ENCODE peak calls at places on chromosomes 1 and 21, in six cellular contexts. I is HL-60, L is A549, H is testis, W is neural progenitor cell, T is astrocyte. X is an unnamed sample.

GRCh38 chr1:60078182-60078581 is 4.6 kb upstream of the C1orf87 start:
- DNase-seq in T (peak), H (no peak), I (no peak), L (no peak), W (no peak), X (peak)

GRCh38 chr1:70353641-70354331 is 736 bp downstream of the ANKRD13C start:
- DNase-seq in L (peak), I (peak), W (peak), H (peak), T (peak), X (peak)

GRCh38 chr1:44713321-44713781 is 17.6 kb downstream of the RNU5D-1 start:
- DNase-seq in W (no peak), I (no peak), L (no peak), H (no peak), T (no peak), X (no peak)

GRCh38 chr1:20237646-20238045 is 51.3 kb upstream of the PLA2G2C start:
- DNase-seq in W (no peak), I (no peak), L (no peak), T (no peak), H (no peak), X (no peak)

GRCh38 chr1:63611231-63611630 is 18.0 kb downstream of the PGM1 start:
- DNase-seq in H (no peak), I (no peak), T (no peak), W (peak), L (no peak), X (no peak)

GRCh38 chr1:6794164-6794563 is 8.9 kb downstream of the CAMTA1 start:
- DNase-seq in W (peak), L (peak), H (no peak), T (no peak), I (no peak), X (peak)

GRCh38 chr1:216144661-216145450 is 278.4 kb downstream of the USH2A start:
- DNase-seq in I (no peak), T (no peak), W (no peak), H (no peak), L (no peak), X (no peak)

GRCh38 chr21:9839011-9839661 is 682.2 kb upstream of the TPTE start:
- DNase-seq in W (no peak), T (no peak), I (no peak), L (no peak), H (peak), X (no peak)

GRCh38 chr1:72122099-72122893 is 160.0 kb downstream of the NEGR1 start:
- DNase-seq in T (no peak), H (no peak), L (no peak), I (no peak), W (no peak), X (no peak)

GRCh38 chr1:71650126-71650525 is 569.3 kb upstream of the ZRANB2 start:
- DNase-seq in I (no peak), H (no peak), L (no peak), T (no peak), W (no peak), X (no peak)

DNA sequence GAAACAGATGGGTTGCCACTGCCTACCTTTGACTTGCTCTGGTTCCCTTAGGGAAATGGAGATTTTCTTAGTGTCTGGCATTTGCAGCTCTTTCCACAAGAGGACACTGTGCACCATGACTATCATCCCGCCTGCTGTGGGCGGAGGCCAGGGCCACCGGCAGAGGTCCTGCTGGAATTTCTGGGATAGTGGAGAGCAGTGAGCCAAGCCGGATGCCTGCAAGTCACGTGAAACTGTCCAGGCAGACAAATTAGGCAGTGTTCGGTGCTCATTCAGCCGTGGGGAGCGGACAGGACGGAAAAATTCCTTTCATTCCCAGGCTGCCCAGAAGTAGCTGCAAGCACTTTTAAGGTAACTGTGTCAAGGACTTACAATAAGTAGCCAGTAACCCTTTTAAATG is 43.4 kb downstream of the IGSF5 start:
- DNase-seq in H (peak), I (no peak), T (peak), W (peak), L (peak), X (peak)
- H3K4me3 ChIP-seq in H (no peak), I (no peak), T (peak), W (no peak), L (no peak), X (no peak)

DNA sequence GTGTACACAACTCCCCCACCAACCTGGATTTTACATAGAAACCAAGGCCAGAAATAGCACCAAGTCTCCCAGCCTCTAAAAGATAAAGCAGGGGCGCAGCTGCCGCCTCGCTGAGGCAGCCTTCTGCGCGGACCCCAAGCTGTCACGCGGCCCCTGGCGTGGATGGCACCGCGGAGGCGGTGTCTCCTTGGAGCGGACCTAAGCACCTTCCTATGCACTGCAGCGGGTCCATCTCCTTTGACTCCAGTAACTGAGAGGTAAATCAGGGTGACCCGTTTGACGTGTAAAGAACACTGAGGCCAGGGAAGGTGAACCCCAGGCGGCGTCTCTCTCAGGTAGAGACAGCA is 17.0 kb downstream of the ZNF697 start:
- DNase-seq in L (no peak), W (no peak), I (no peak), T (no peak), H (peak), X (no peak)
- H3K4me3 ChIP-seq in L (no peak), W (no peak), I (no peak), T (peak), H (no peak), X (no peak)

DNA sequence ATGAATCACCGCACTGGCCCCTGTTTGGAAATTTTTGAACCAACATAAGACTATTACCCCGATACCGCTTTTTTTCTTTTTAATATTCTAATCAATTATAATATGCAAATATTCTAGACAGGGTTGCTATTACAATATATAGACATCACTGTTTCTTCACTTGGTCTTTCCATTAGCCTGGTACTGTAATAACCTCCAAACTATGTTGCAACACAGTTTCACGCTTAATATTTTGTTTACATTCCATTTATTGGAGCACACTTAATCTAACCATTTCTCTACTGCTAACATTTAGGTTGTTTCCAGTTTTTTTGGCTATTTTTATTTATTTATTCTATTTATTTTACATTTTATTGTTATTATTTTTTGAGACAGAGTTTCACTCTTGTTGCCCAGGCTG is 17.6 kb upstream of the NID1 start:
- DNase-seq in T (no peak), L (no peak), W (no peak), I (no peak), H (no peak), X (no peak)
- H3K4me3 ChIP-seq in T (no peak), L (no peak), W (no peak), I (no peak), H (no peak), X (no peak)

GRCh38 chr1:111503585-111504060 is at the start of the genes ADORA3 and TMIGD3:
- DNase-seq in W (no peak), T (no peak), I (peak), L (no peak), H (no peak), X (no peak)
- H3K4me3 ChIP-seq in W (no peak), T (no peak), I (no peak), L (no peak), H (no peak), X (no peak)

DNA sequence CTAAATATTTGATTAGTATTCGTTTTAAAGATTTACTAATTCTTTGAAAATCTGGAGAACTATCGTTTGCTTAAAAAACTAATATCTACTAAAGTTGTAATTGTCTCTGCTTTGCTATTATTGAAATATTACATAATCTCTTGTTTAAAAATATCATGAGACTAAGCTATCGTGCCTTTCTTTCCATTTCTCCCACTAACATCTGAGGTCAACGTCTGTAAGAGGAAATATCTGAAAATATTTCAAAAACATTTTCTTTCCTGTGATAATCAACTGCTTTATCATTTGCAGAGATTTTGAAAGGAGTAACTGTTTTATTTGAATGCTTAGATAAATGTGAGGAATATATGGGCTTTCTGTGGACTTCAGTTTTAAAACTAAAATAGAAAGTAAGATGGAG is 694.1 kb downstream of the USP25 start:
- DNase-seq in I (no peak), T (no peak), W (no peak), H (no peak), L (no peak), X (no peak)
- H3K4me3 ChIP-seq in I (no peak), T (peak), W (no peak), H (peak), L (peak), X (no peak)

DNA sequence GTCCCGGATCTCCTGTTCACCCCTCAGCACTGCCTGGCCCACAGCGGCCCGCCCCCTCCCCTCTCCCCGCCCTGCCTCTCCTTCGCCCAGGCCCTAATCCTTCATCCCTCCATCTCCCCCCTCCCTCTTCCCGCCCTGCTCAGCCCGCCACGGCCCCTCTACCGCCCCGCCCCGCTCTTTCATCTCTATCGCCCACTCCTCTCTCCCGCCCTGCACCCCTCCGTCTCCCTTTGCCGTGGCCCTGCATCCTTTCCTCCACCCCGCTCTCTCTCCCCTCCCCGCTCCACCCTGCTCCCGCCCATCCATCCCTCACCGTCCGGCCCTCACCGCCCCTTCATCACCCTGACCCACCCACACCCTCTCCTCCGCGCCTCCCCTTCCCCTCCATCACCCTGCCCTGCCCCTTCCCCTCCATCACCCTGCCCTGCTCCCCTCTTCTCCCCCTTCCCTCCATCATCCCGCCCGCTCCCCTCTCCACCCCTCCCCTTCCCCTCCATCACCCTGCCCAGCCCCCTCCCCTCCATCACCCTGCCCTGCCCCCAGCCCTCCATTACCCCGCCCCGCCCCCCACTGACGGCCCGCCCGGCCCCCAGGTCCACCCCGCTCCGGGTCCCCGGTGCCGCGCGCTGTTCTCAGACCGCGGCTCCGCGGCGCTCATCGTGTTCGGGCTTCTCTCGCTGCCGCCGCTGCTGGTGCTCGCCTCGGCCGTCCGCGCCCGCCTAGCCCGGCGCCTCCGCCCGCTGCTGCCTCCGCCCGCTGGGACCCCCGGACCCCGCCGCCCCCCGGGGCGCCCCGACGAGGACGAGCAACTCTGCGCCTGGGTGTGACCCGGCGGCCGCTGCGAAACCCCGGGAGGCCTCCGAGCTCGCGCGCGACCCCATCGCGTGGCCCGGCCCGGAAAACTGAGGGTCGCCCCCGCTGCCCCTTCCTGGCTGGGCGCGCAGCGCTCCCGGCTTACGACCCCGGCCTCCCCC is 6.2 kb upstream of the ANKRD65 start:
- DNase-seq in T (no peak), H (no peak), I (no peak), L (no peak), W (peak), X (peak)
- H3K4me3 ChIP-seq in T (peak), H (peak), I (no peak), L (peak), W (peak), X (peak)

GRCh38 chr1:94093351-94093750 is 27.6 kb downstream of the ABCA4 start:
- DNase-seq in W (peak), L (no peak), I (no peak), H (no peak), T (no peak), X (no peak)

GRCh38 chr1:94094466-94095111 is 26.4 kb downstream of the ABCA4 start:
- DNase-seq in W (no peak), H (peak), T (peak), I (peak), L (no peak), X (no peak)

GRCh38 chr1:94095112-94095637 is 25.8 kb downstream of the ABCA4 start:
- DNase-seq in T (peak), I (no peak), L (no peak), W (no peak), H (peak), X (peak)

GRCh38 chr1:94092210-94092613 is 28.7 kb downstream of the ABCA4 start:
- DNase-seq in T (peak), H (no peak), L (no peak), W (no peak), I (no peak), X (no peak)

DNA sequence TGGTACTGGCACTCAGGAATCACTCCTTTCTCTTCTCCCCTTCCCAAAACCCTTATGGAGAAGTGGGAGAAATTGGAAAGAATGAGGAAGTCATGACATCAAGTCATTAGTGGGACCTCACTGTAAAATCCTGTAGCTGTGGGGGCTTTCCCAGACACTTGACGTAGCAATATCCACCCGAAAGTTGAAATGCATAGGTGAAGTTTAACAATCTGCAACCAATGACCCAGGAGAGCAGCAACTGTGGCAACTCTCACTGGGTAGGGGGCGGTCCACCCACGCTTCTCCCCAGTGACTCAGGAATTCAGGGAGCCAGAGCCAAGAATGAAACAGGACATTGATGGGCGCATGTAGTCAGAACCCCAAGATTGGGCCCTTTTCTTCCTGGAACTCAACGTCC is 27.0 kb downstream of the ABCA4 start:
- DNase-seq in T (peak), H (no peak), L (no peak), W (no peak), I (no peak), X (peak)
- H3K4me3 ChIP-seq in T (peak), H (no peak), L (no peak), W (no peak), I (no peak), X (no peak)

GRCh38 chr1:9631613-9632012 is 19.9 kb upstream of the PIK3CD start:
- DNase-seq in L (no peak), I (no peak), T (no peak), W (no peak), H (no peak), X (no peak)
- H3K4me3 ChIP-seq in L (no peak), I (no peak), T (no peak), W (no peak), H (no peak), X (no peak)

DNA sequence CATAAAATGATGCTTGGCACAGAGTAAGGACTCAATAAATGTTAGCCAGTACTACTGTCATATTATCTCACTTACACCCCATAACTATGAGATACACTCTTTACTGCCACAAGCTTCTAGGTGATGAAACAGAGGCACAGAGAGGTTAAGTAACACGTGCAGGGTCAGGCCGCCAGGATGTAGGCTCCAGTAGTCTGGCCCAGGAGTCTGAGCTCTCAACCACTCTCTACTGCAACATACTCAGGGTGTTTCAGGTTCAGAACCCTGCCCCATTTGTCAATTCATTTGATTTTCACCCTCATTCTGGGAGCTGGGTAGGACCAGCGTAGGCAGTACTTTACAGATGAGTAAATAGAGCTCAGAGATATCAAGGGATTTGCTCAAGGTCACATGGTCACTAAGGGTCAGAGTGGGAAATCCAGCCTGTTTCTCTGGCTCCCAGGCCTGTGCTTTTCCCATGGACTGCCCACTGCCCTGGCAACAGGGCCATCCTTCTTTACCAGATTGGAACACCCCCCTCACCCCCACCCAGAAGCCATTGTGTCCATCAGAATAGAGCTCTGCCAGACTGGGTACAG is 21.2 kb downstream of the IQGAP3 start:
- DNase-seq in H (no peak), L (no peak), W (no peak), T (no peak), I (peak), X (no peak)
- H3K4me3 ChIP-seq in H (no peak), L (no peak), W (no peak), T (no peak), I (no peak), X (no peak)

DNA sequence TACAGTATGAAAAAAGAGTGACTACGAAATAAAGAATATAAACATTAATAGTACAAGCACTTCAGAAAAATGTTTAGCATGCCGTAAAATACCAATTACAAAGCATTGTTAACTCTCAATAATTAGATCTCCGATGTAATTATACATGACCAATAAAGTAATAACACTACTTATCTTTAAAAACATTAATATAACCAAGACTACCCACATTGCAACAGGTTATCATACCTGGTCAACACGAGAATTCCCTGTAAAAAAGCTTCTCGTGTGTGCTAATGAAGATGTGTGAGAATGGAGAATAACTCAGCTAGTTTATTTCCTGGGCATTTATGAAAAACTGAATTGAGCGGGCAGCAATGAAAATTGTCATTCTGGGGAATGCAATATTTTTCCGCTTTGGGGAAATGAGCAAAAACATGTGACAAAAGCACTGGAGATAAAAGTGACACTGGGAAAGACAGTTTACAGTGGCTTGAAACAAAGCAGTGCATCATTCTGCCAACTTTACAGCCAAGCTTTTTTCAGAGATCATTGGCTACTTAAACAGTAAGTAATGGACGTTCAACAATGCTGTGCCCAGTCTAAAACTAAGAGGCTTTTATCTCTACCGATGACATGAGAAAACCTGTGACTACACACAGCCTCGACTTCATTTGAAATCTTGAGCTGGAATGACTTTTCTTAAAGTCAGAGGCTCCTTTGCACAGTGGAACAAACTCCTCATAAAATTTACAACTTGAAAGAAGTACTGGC is 34.7 kb downstream of the ITPKB start:
- DNase-seq in I (no peak), L (no peak), T (no peak), H (no peak), W (no peak), X (no peak)
- H3K4me3 ChIP-seq in I (no peak), L (peak), T (no peak), H (peak), W (no peak), X (no peak)

X was measured in cardiac muscle cell.